ENCODE peak calls at places on chromosome 16, in four cellular contexts. U is H9, B is IMR-90, N is H1. D is an unnamed sample.

GRCh38 chr16:87199901-87200300 is 117.3 kb downstream of the C16orf95 start:
- DNase-seq in N (no peak), B (no peak), U (no peak), D (no peak)

GRCh38 chr16:53600076-53600475 is 97.1 kb upstream of the AKTIP start:
- DNase-seq in N (no peak), B (peak), U (no peak), D (no peak)

GRCh38 chr16:70767377-70768204 is 33.4 kb downstream of the VAC14 start:
- DNase-seq in B (no peak), N (no peak), U (no peak), D (no peak)

GRCh38 chr16:30032083-30032819 is 1.2 kb upstream of the TLCD3B start:
- DNase-seq in B (peak), N (peak), U (peak), D (peak)

GRCh38 chr16:8874388-8874787 is 5.6 kb upstream of the CARHSP1 start:
- DNase-seq in B (no peak), U (no peak), N (no peak), D (no peak)

GRCh38 chr16:49283376-49284049 is 1.9 kb upstream of the CBLN1 start:
- DNase-seq in U (no peak), B (no peak), N (no peak), D (peak)

GRCh38 chr16:85192736-85193493 is 80.6 kb upstream of the CIBAR2 start:
- DNase-seq in B (peak), N (no peak), U (no peak), D (no peak)

GRCh38 chr16:86975445-86975844 is 341.7 kb downstream of the C16orf95 start:
- DNase-seq in B (peak), N (peak), U (peak), D (peak)

GRCh38 chr16:70695351-70696070 is 9.7 kb upstream of the MTSS2 start:
- DNase-seq in U (no peak), N (no peak), B (no peak), D (peak)

GRCh38 chr16:17921357-17921978 is 415.1 kb downstream of the NPIPA8 start:
- DNase-seq in N (peak), U (peak), B (no peak), D (peak)

GRCh38 chr16:84132527-84133285 is 12.3 kb downstream of the HSDL1 start:
- DNase-seq in N (no peak), U (no peak), B (peak), D (no peak)

GRCh38 chr16:9311303-9311954 is 220.0 kb downstream of the HAPSTR1 start:
- DNase-seq in U (peak), N (peak), B (no peak), D (peak)

GRCh38 chr16:84885024-84885910 is 65.5 kb downstream of the CRISPLD2 start:
- DNase-seq in B (no peak), U (peak), N (no peak), D (peak)

GRCh38 chr16:53053967-53054669 is 673 bp upstream of the CHD9 start:
- DNase-seq in N (no peak), B (no peak), U (no peak), D (peak)

GRCh38 chr16:14111713-14112538 is 40.8 kb downstream of the MRTFB start:
- DNase-seq in N (no peak), B (no peak), U (no peak), D (no peak)

GRCh38 chr16:21260870-21261791 is 17.0 kb downstream of the CRYM start:
- DNase-seq in N (no peak), B (peak), U (no peak), D (no peak)

GRCh38 chr16:74929636-74930035 is 55.3 kb downstream of the WDR59 start:
- DNase-seq in N (no peak), U (no peak), B (no peak), D (no peak)

GRCh38 chr16:64657316-64658011 is 464.4 kb downstream of the CDH11 start:
- DNase-seq in N (no peak), U (no peak), B (peak), D (no peak)

GRCh38 chr16:57106767-57107166 is 14.4 kb downstream of the CPNE2 start:
- DNase-seq in B (no peak), U (no peak), N (no peak), D (no peak)

GRCh38 chr16:75239463-75240122 is 11.8 kb downstream of the BCAR1 start:
- DNase-seq in B (no peak), U (peak), N (no peak), D (no peak)

GRCh38 chr16:75095204-75095621 is 21.4 kb downstream of the LDHD start:
- DNase-seq in U (no peak), B (no peak), N (no peak), D (no peak)

GRCh38 chr16:35201151-35201550 is 1741.7 kb downstream of the TP53TG3F start:
- DNase-seq in B (no peak), N (no peak), U (no peak), D (no peak)

GRCh38 chr16:9192746-9193145 is 101.3 kb downstream of the HAPSTR1 start:
- DNase-seq in N (peak), B (no peak), U (no peak), D (peak)

GRCh38 chr16:56354746-56355145 is 70.6 kb downstream of the AMFR start:
- DNase-seq in B (no peak), U (no peak), N (no peak), D (no peak)

GRCh38 chr16:78474762-78475161 is 375.3 kb downstream of the WWOX start:
- DNase-seq in N (no peak), U (no peak), B (no peak), D (no peak)

GRCh38 chr16:67923414-67924127 is 8.1 kb downstream of the CTRL start:
- DNase-seq in N (no peak), B (no peak), U (no peak), D (no peak)

GRCh38 chr16:68319185-68319908 is 8.5 kb downstream of the PRMT7 start:
- DNase-seq in N (no peak), U (no peak), B (peak), D (peak)

GRCh38 chr16:77789085-77789611 is 784 bp downstream of the VAT1L start:
- DNase-seq in U (peak), B (no peak), N (no peak), D (peak)

GRCh38 chr16:82047374-82047773 is 12.3 kb downstream of the HSD17B2 start:
- DNase-seq in B (no peak), N (no peak), U (no peak), D (no peak)

GRCh38 chr16:76941091-76941490 is 249.9 kb upstream of the MON1B start:
- DNase-seq in B (peak), N (no peak), U (no peak), D (no peak)

GRCh38 chr16:26731729-26732128 is 335.0 kb upstream of the C16orf82 start:
- DNase-seq in B (no peak), U (no peak), N (no peak), D (no peak)

GRCh38 chr16:89101303-89102034 is 7.8 kb downstream of the ACSF3 start:
- DNase-seq in B (no peak), N (no peak), U (no peak), D (no peak)

GRCh38 chr16:47697826-47698225 is 236.7 kb downstream of the PHKB start:
- DNase-seq in U (no peak), N (no peak), B (no peak), D (no peak)
- H4K5ac ChIP-seq in U (no peak), N (no peak), B (no peak), D (no peak)

GRCh38 chr16:3179651-3180050 is 8.4 kb upstream of the OR1F1 start:
- DNase-seq in U (no peak), N (no peak), B (no peak), D (no peak)
- H3K23ac ChIP-seq in U (no peak), N (no peak), B (no peak), D (no peak)

GRCh38 chr16:66701516-66701915 is 5.0 kb upstream of the CMTM4 start:
- DNase-seq in B (no peak), N (no peak), U (no peak), D (no peak)
- H4K5ac ChIP-seq in B (no peak), N (no peak), U (no peak), D (no peak)

DNA sequence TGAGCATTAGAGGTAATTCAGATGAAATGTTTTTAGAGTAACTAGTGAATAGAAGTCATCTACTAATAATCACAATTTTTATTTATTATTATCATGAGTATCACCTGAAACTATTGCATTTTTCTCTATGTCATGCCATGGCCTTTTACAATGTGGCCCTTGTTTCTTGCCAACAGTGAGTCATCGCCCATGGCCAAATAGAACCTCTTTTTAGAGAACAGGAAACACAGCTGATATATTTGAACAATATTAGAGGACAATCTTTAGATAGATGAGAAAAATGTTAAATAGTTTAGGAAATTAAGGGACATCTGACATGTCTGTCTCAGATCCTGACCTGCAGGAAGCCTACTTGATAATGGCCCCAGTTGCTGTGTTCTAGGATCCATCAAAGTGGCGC is 1584.4 kb upstream of the GOT2 start:
- DNase-seq in N (no peak), U (no peak), B (no peak), D (no peak)
- H3K23ac ChIP-seq in N (no peak), U (no peak), B (no peak), D (no peak)

DNA sequence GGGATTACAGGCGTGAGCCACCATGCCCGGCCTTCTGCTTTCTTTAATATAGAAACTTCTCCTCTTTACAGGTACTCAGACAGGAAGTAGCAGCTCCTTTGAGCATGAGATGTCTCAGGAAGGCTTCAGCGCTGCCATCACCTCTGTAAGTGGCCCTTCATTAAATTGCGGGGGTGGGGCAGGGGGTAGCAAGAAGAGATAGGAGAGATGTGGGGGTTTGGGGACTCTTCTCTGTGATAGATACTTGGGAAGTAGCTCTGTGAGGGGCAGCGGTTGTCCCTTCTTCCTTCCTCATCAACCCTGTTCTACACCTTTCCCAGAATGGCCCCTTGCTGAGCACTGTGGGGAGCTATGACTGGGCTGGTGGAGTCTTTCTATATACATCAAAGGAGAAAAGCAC is 16.8 kb downstream of the ITGAM start:
- DNase-seq in B (no peak), U (no peak), N (no peak), D (no peak)
- H4K5ac ChIP-seq in B (no peak), U (no peak), N (no peak), D (no peak)

DNA sequence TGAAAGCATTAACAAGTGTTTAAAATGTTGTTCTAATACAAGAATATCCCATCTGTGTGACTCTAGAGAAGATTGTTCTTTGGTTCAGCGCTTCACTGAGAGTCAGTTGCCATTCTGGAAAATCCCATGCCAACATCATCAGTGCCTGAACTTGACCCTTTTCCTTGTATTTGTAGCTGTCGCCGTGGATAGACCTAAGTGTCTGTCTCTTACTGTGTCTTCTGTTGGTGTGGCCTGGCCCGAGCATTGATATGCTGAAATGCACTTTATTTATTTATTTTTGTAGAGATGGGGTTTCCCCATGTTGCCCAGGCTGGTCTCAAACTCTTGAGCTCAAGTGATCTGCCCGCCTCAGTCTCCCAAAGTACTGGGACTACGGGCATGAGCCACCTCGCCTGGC is 76.0 kb downstream of the MYH11 start:
- DNase-seq in N (no peak), B (no peak), U (no peak), D (no peak)
- H3K23ac ChIP-seq in N (no peak), B (no peak), U (no peak), D (no peak)

GRCh38 chr16:19415918-19416317 is 1.8 kb upstream of the TMC5 start:
- DNase-seq in U (no peak), N (no peak), B (no peak), D (no peak)

GRCh38 chr16:19411298-19411697 is 6.4 kb upstream of the TMC5 start:
- DNase-seq in U (no peak), N (no peak), B (no peak), D (no peak)

GRCh38 chr16:19418200-19418599 is 517 bp downstream of the TMC5 start:
- DNase-seq in B (no peak), N (no peak), U (no peak), D (no peak)

GRCh38 chr16:19417640-19418039 is at the start of gene TMC5:
- DNase-seq in B (no peak), U (no peak), N (no peak), D (no peak)

GRCh38 chr16:19415461-19415860 is 2.2 kb upstream of the TMC5 start:
- DNase-seq in B (no peak), N (no peak), U (no peak), D (no peak)
- H4K5ac ChIP-seq in B (no peak), N (no peak), U (no peak), D (no peak)

GRCh38 chr16:73066927-73067670 is 19.2 kb upstream of the ZFHX3 start:
- DNase-seq in B (peak), U (no peak), N (no peak), D (no peak)
- H3K23ac ChIP-seq in B (peak), U (no peak), N (no peak), D (no peak)